ENCODE peak calls at places on chromosomes 4 and X, in five cellular contexts. One of them, this sample, is unnamed.

GRCh38 chr4:138927065-138927464 is 88.5 kb upstream of the NOCT start:
- DNase-seq in upper lobe of left lung: no peak
- DNase-seq in lower leg skin: no peak
- DNase-seq in ovary: no peak
- DNase-seq in AG09309: no peak
- DNase-seq in this sample: no peak

GRCh38 chrX:69995400-69996101 is 54.2 kb downstream of the AWAT2 start:
- DNase-seq in AG09309: no peak
- DNase-seq in lower leg skin: no peak
- DNase-seq in upper lobe of left lung: no peak
- DNase-seq in ovary: no peak
- DNase-seq in this sample: no peak

GRCh38 chrX:112270991-112271390 is 188.4 kb upstream of the TRPC5 start:
- DNase-seq in upper lobe of left lung: no peak
- DNase-seq in lower leg skin: no peak
- DNase-seq in ovary: no peak
- DNase-seq in AG09309: no peak
- DNase-seq in this sample: no peak

GRCh38 chrX:1323315-1323714 is 13.3 kb upstream of the IL3RA start:
- DNase-seq in lower leg skin: no peak
- DNase-seq in ovary: no peak
- DNase-seq in upper lobe of left lung: peak
- DNase-seq in AG09309: no peak
- DNase-seq in this sample: no peak

GRCh38 chrX:30513284-30513683 is 64.3 kb downstream of the TASL start:
- DNase-seq in ovary: no peak
- DNase-seq in AG09309: no peak
- DNase-seq in upper lobe of left lung: no peak
- DNase-seq in lower leg skin: no peak
- DNase-seq in this sample: no peak

GRCh38 chr4:1207603-1208265 is 35.4 kb upstream of the SPON2 start:
- DNase-seq in upper lobe of left lung: peak
- DNase-seq in ovary: peak
- DNase-seq in lower leg skin: no peak
- DNase-seq in AG09309: no peak
- DNase-seq in this sample: no peak

GRCh38 chr4:26074672-26075071 is 160.7 kb downstream of the SMIM20 start:
- DNase-seq in ovary: no peak
- DNase-seq in lower leg skin: no peak
- DNase-seq in upper lobe of left lung: peak
- DNase-seq in AG09309: no peak
- DNase-seq in this sample: no peak

GRCh38 chr4:175443547-175443946 is 368.5 kb downstream of the GPM6A start:
- DNase-seq in lower leg skin: no peak
- DNase-seq in upper lobe of left lung: no peak
- DNase-seq in AG09309: no peak
- DNase-seq in ovary: no peak
- DNase-seq in this sample: no peak

GRCh38 chr4:83686166-83686565 is 150.3 kb downstream of the GPAT3 start:
- DNase-seq in AG09309: peak
- DNase-seq in ovary: no peak
- DNase-seq in upper lobe of left lung: no peak
- DNase-seq in lower leg skin: no peak
- DNase-seq in this sample: no peak

GRCh38 chrX:13059676-13060499 is 15.5 kb upstream of the FAM9C start:
- DNase-seq in lower leg skin: no peak
- DNase-seq in ovary: no peak
- DNase-seq in AG09309: no peak
- DNase-seq in upper lobe of left lung: no peak
- DNase-seq in this sample: no peak

GRCh38 chr4:119087121-119087520 is 48.5 kb upstream of the MYOZ2 start:
- DNase-seq in upper lobe of left lung: no peak
- DNase-seq in lower leg skin: no peak
- DNase-seq in AG09309: no peak
- DNase-seq in ovary: no peak
- DNase-seq in this sample: no peak

GRCh38 chr4:184329235-184330007 is 111.7 kb upstream of the ENPP6 start:
- DNase-seq in upper lobe of left lung: no peak
- DNase-seq in ovary: no peak
- DNase-seq in lower leg skin: no peak
- DNase-seq in AG09309: no peak
- DNase-seq in this sample: no peak

GRCh38 chr4:183571350-183572076 is 66.7 kb downstream of the ING2 start:
- DNase-seq in ovary: peak
- DNase-seq in AG09309: no peak
- DNase-seq in lower leg skin: peak
- DNase-seq in upper lobe of left lung: peak
- DNase-seq in this sample: no peak

GRCh38 chr4:169115897-169116254 is 105.8 kb upstream of the CBR4 start:
- DNase-seq in AG09309: peak
- DNase-seq in lower leg skin: no peak
- DNase-seq in upper lobe of left lung: peak
- DNase-seq in ovary: no peak
- DNase-seq in this sample: no peak

GRCh38 chr4:80266267-80266901 is at the start of gene FGF5:
- DNase-seq in AG09309: peak
- DNase-seq in ovary: no peak
- DNase-seq in upper lobe of left lung: no peak
- DNase-seq in lower leg skin: no peak
- DNase-seq in this sample: peak

GRCh38 chrX:81378550-81378949 is 176.6 kb downstream of the SH3BGRL start:
- DNase-seq in ovary: no peak
- DNase-seq in AG09309: no peak
- DNase-seq in upper lobe of left lung: no peak
- DNase-seq in lower leg skin: no peak
- DNase-seq in this sample: no peak

GRCh38 chr4:3145251-3145908 is 70.9 kb downstream of the HTT start:
- DNase-seq in upper lobe of left lung: no peak
- DNase-seq in AG09309: no peak
- DNase-seq in ovary: no peak
- DNase-seq in lower leg skin: no peak
- DNase-seq in this sample: no peak
- TF ChIP-seq CTCF in upper lobe of left lung: no peak
- TF ChIP-seq CTCF in AG09309: peak
- TF ChIP-seq CTCF in ovary: no peak
- TF ChIP-seq CTCF in lower leg skin: no peak
- TF ChIP-seq CTCF in this sample: peak

GRCh38 chrX:102341867-102342266 is 94.9 kb downstream of the NXF2 start:
- DNase-seq in upper lobe of left lung: no peak
- DNase-seq in AG09309: no peak
- DNase-seq in ovary: no peak
- DNase-seq in lower leg skin: no peak
- DNase-seq in this sample: no peak
- TF ChIP-seq CTCF in upper lobe of left lung: no peak
- TF ChIP-seq CTCF in AG09309: peak
- TF ChIP-seq CTCF in ovary: no peak
- TF ChIP-seq CTCF in lower leg skin: no peak
- TF ChIP-seq CTCF in this sample: no peak

GRCh38 chr4:53656421-53656981 is 65.2 kb upstream of the LNX1 start:
- DNase-seq in ovary: peak
- DNase-seq in AG09309: peak
- DNase-seq in upper lobe of left lung: no peak
- DNase-seq in lower leg skin: peak
- DNase-seq in this sample: no peak
- TF ChIP-seq CTCF in ovary: no peak
- TF ChIP-seq CTCF in AG09309: peak
- TF ChIP-seq CTCF in upper lobe of left lung: peak
- TF ChIP-seq CTCF in lower leg skin: no peak
- TF ChIP-seq CTCF in this sample: no peak

GRCh38 chrX:153861147-153861546 is 24.8 kb downstream of the L1CAM start:
- DNase-seq in upper lobe of left lung: no peak
- DNase-seq in lower leg skin: no peak
- DNase-seq in ovary: no peak
- DNase-seq in AG09309: no peak
- DNase-seq in this sample: no peak
- TF ChIP-seq CTCF in upper lobe of left lung: no peak
- TF ChIP-seq CTCF in lower leg skin: no peak
- TF ChIP-seq CTCF in ovary: no peak
- TF ChIP-seq CTCF in AG09309: no peak
- TF ChIP-seq CTCF in this sample: no peak

DNA sequence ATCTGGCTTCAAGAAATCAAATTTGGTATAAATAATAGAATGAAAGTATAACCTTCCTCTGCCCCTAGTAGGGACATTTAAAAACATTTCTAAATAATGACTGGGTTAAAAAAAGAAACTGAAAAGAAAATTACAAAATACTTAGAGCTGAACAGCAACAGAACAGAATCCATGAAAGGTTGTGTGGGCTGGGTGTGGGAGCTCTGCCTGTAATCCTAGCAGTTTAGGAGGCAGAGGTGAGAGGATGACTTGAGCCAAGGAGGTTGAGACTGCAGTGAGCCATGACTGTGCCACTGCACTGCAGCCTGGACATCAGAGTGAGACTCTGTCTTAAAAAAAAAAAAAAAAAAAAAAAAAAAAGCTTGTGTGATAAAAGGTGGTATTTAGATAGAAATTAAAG is 12.3 kb upstream of the ZFX start:
- DNase-seq in upper lobe of left lung: no peak
- DNase-seq in ovary: no peak
- DNase-seq in lower leg skin: no peak
- DNase-seq in AG09309: no peak
- DNase-seq in this sample: no peak
- TF ChIP-seq CTCF in upper lobe of left lung: no peak
- TF ChIP-seq CTCF in ovary: no peak
- TF ChIP-seq CTCF in lower leg skin: no peak
- TF ChIP-seq CTCF in AG09309: no peak
- TF ChIP-seq CTCF in this sample: no peak

DNA sequence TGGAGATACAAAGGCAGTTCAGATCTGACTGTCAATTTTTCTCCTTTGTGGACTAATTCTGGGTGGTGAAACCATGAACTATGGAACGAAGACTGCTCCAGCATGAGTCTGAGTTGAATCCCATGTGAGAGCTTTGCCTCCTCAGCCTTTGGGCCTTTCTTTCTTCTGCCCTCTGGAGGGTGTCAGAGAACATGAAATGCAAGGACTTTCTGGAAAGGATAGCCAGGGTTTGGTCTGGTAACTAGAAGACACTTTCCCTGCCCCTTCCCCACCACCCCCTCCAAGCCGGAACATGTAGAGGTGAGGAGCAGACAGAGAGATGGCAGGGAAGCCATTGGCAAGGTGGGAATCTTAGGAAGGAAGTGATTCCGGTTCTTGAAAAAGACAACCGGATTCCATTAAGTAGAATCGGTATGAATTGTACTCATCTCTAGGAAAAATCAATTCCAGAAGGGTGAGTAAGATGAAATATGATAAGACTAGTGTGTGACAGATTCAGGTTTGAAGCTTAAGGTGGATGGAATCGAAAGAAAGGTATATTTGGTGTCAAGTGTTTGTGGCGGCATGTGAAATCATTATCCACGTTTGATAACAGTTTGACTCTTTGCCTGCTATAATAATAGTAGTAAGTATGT is 19.0 kb downstream of the FHL1 start:
- DNase-seq in AG09309: peak
- DNase-seq in ovary: no peak
- DNase-seq in lower leg skin: no peak
- DNase-seq in upper lobe of left lung: no peak
- DNase-seq in this sample: no peak
- TF ChIP-seq CTCF in AG09309: peak
- TF ChIP-seq CTCF in ovary: no peak
- TF ChIP-seq CTCF in lower leg skin: no peak
- TF ChIP-seq CTCF in upper lobe of left lung: peak
- TF ChIP-seq CTCF in this sample: peak

This sample was measured in D721Med.